ENCODE peak calls at places on chromosomes 3 and 15, in four cellular contexts. One of them, this sample, is unnamed.

GRCh38 chr3:195597848-195598247 is 14.1 kb upstream of the APOD start:
- DNase-seq in cardiac muscle cell: peak; percentile 88
- DNase-seq in aorta: no peak
- DNase-seq in GM12878: no peak
- DNase-seq in this sample: no peak

GRCh38 chr3:128585189-128585588 is 65.4 kb downstream of the RPN1 start:
- DNase-seq in cardiac muscle cell: no peak
- DNase-seq in aorta: no peak
- DNase-seq in GM12878: no peak
- DNase-seq in this sample: no peak

GRCh38 chr15:49088996-49089395 is 42.8 kb upstream of the SECISBP2L start:
- DNase-seq in cardiac muscle cell: no peak
- DNase-seq in aorta: no peak
- DNase-seq in GM12878: no peak
- DNase-seq in this sample: no peak

GRCh38 chr15:50906954-50907865 is 1.3 kb upstream of the AP4E1 start:
- DNase-seq in cardiac muscle cell: no peak
- DNase-seq in aorta: no peak
- DNase-seq in GM12878: peak; percentile 86
- DNase-seq in this sample: peak; percentile 8

GRCh38 chr3:101102678-101103296 is 109.6 kb upstream of the ABI3BP start:
- DNase-seq in cardiac muscle cell: no peak
- DNase-seq in aorta: no peak
- DNase-seq in GM12878: no peak
- DNase-seq in this sample: no peak

GRCh38 chr15:29970402-29970695 is 112.4 kb upstream of the GOLGA8J start:
- DNase-seq in cardiac muscle cell: no peak
- DNase-seq in aorta: no peak
- DNase-seq in GM12878: no peak
- DNase-seq in this sample: no peak

GRCh38 chr3:194893121-194893979 is 207.7 kb downstream of the FAM43A start:
- DNase-seq in cardiac muscle cell: no peak
- DNase-seq in aorta: no peak
- DNase-seq in GM12878: peak; percentile 16
- DNase-seq in this sample: no peak

GRCh38 chr15:86382341-86382740 is 302.7 kb downstream of the AGBL1 start:
- DNase-seq in cardiac muscle cell: no peak
- DNase-seq in aorta: no peak
- DNase-seq in GM12878: no peak
- DNase-seq in this sample: no peak

GRCh38 chr3:65819896-65820295 is 218.8 kb downstream of the MAGI1 start:
- DNase-seq in cardiac muscle cell: no peak
- DNase-seq in aorta: no peak
- DNase-seq in GM12878: no peak
- DNase-seq in this sample: no peak
- H3K27ac ChIP-seq in cardiac muscle cell: no peak overlapping the region
- H3K27ac ChIP-seq in aorta: no peak overlapping the region
- H3K27ac ChIP-seq in GM12878: no peak overlapping the region
- H3K27ac ChIP-seq in this sample: no peak overlapping the region

GRCh38 chr15:85351965-85352364 is 28.4 kb upstream of the AKAP13 start:
- DNase-seq in cardiac muscle cell: no peak
- DNase-seq in aorta: no peak
- DNase-seq in GM12878: no peak
- DNase-seq in this sample: no peak
- H3K4me3 ChIP-seq in cardiac muscle cell: no peak overlapping the region
- H3K4me3 ChIP-seq in aorta: no peak overlapping the region
- H3K4me3 ChIP-seq in GM12878: no peak overlapping the region
- H3K4me3 ChIP-seq in this sample: no peak overlapping the region

DNA sequence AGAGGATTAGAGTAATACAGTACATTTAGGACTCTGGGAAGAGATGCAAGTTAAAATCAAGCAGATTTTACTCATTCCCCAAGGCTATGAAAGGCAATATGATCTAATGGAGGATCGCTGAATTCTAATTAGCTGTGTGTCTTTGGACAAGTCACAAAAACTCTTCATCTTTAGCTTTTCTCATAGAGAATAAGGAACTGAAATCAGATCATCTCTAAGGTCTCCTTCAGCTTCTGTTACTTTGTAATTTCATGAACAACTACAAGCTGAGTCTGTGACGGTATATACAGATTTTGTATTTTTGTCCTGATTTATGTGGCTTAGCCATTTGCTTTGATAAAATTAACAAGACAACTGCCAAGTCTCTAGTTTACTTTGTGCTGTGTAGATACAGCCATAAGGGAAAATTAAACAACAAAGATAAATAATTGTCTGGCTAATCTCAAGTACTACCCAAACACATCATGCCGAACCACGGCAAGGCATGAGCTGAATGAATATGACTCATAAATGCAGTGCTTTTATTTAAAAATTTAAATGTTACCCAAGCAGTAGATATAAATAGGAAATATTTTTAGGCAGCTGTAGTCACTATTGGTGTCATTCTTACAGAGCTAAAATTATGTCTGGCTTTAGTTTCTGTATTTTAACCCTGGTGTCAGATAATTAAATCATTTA is 81.5 kb downstream of the GAP43 start:
- DNase-seq in cardiac muscle cell: peak; percentile 24
- DNase-seq in aorta: no peak
- DNase-seq in GM12878: no peak
- DNase-seq in this sample: no peak
- H3K27ac ChIP-seq in cardiac muscle cell: no peak overlapping the region
- H3K27ac ChIP-seq in aorta: no peak overlapping the region
- H3K27ac ChIP-seq in GM12878: no peak overlapping the region
- H3K27ac ChIP-seq in this sample: no peak overlapping the region

GRCh38 chr15:88748651-88749050 is 54.6 kb upstream of the ACAN start:
- DNase-seq in cardiac muscle cell: no peak
- DNase-seq in aorta: no peak
- DNase-seq in GM12878: no peak
- DNase-seq in this sample: no peak
- H3K4me3 ChIP-seq in cardiac muscle cell: no peak overlapping the region
- H3K4me3 ChIP-seq in aorta: no peak overlapping the region
- H3K4me3 ChIP-seq in GM12878: no peak overlapping the region
- H3K4me3 ChIP-seq in this sample: no peak overlapping the region

DNA sequence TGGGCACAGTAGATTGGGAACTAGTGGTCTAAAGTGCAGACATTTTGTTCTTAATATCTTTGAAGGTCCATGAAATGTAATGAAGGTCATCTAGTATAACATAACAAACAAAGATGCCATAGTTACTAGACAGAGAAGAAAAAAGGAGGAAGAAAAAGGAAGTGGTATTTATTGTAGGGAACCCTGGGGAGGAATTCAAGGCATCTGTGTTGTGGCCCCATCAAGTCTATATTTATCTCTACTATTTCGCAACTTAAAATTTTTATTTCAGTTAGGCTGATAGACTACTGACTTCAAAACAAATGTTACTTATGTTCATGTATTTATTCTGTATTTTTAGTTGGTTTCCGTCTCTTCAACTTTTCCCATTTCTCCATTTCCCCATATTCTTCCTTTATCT is 48.9 kb upstream of the ZDHHC23 start:
- DNase-seq in cardiac muscle cell: peak; percentile 73
- DNase-seq in aorta: no peak
- DNase-seq in GM12878: no peak
- DNase-seq in this sample: no peak
- H3K27ac ChIP-seq in cardiac muscle cell: no peak overlapping the region
- H3K27ac ChIP-seq in aorta: no peak overlapping the region
- H3K27ac ChIP-seq in GM12878: no peak overlapping the region
- H3K27ac ChIP-seq in this sample: no peak overlapping the region

GRCh38 chr3:49602049-49602554 is 47.8 kb downstream of the BSN start:
- DNase-seq in cardiac muscle cell: no peak
- DNase-seq in aorta: no peak
- DNase-seq in GM12878: no peak
- DNase-seq in this sample: peak; percentile 13
- H3K4me3 ChIP-seq in cardiac muscle cell: no peak overlapping the region
- H3K4me3 ChIP-seq in aorta: no peak overlapping the region
- H3K4me3 ChIP-seq in GM12878: no peak overlapping the region
- H3K4me3 ChIP-seq in this sample: no peak overlapping the region

GRCh38 chr3:39334205-39334604 is 4.7 kb downstream of the CCR8 start:
- DNase-seq in cardiac muscle cell: no peak
- DNase-seq in aorta: no peak
- DNase-seq in GM12878: no peak
- DNase-seq in this sample: no peak

GRCh38 chr3:39333607-39334006 is 4.1 kb downstream of the CCR8 start:
- DNase-seq in cardiac muscle cell: no peak
- DNase-seq in aorta: no peak
- DNase-seq in GM12878: no peak
- DNase-seq in this sample: no peak

GRCh38 chr3:39330824-39331223 is 1.3 kb downstream of the CCR8 start:
- DNase-seq in cardiac muscle cell: no peak
- DNase-seq in aorta: no peak
- DNase-seq in GM12878: no peak
- DNase-seq in this sample: no peak

GRCh38 chr3:39329493-39329892 is at the start of gene CCR8:
- DNase-seq in cardiac muscle cell: no peak
- DNase-seq in aorta: no peak
- DNase-seq in GM12878: no peak
- DNase-seq in this sample: no peak

GRCh38 chr3:39332525-39332924 is 3.0 kb downstream of the CCR8 start:
- DNase-seq in cardiac muscle cell: no peak
- DNase-seq in aorta: no peak
- DNase-seq in GM12878: no peak
- DNase-seq in this sample: no peak
- H3K27ac ChIP-seq in cardiac muscle cell: no peak overlapping the region
- H3K27ac ChIP-seq in aorta: no peak overlapping the region
- H3K27ac ChIP-seq in GM12878: no peak overlapping the region
- H3K27ac ChIP-seq in this sample: no peak overlapping the region

DNA sequence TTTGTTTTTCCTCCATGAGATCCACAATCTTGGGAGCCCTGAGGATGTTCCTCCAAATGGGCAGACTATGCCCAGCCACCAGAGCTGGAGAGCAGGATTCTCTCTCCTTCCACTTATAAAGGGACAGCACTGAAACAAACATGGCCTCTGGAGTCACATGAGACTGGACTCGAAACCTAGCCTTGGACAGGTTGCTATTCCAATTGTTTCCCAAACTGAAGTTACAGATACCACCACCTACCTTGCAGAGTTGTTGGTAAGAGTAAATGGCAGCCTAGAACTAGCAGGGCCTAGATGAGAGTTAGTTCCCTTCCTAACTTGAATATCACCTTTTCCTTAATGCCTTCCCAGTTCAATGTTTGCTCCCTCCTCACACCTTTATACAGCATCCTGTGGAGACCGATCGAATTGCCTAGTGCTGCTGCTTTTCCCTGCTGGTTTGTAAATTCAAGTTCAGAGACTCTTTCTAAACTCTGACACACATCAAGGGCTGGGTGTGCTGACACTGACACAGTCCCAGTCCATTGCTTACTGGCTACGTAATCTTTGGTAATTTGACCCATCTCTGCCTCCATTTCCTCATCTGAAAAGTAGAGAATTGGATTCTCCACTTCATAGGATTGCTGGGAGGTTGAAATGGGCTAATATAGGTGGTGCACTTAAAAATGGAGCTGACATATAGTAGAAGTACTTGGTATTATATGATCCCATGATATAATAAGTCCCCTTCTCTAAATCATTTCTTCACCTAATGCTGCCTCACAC is 2.6 kb downstream of the IMP3 start:
- DNase-seq in cardiac muscle cell: no peak
- DNase-seq in aorta: no peak
- DNase-seq in GM12878: no peak
- DNase-seq in this sample: no peak
- H3K4me3 ChIP-seq in cardiac muscle cell: no peak overlapping the region
- H3K4me3 ChIP-seq in aorta: no peak overlapping the region
- H3K4me3 ChIP-seq in GM12878: peak overlapping the region; percentile 76
- H3K4me3 ChIP-seq in this sample: no peak overlapping the region

GRCh38 chr15:90024406-90024805 is 23.3 kb downstream of the ZNF710 start:
- DNase-seq in cardiac muscle cell: no peak
- DNase-seq in aorta: no peak
- DNase-seq in GM12878: no peak
- DNase-seq in this sample: no peak
- H3K27ac ChIP-seq in cardiac muscle cell: no peak overlapping the region
- H3K27ac ChIP-seq in aorta: no peak overlapping the region
- H3K27ac ChIP-seq in GM12878: no peak overlapping the region
- H3K27ac ChIP-seq in this sample: no peak overlapping the region

GRCh38 chr3:149224736-149225594 is 3.3 kb upstream of the CP start:
- DNase-seq in cardiac muscle cell: peak; percentile 84
- DNase-seq in aorta: no peak
- DNase-seq in GM12878: peak; percentile 92
- DNase-seq in this sample: peak; percentile 49
- H3K4me3 ChIP-seq in cardiac muscle cell: no peak overlapping the region
- H3K4me3 ChIP-seq in aorta: peak overlapping the region; percentile 58
- H3K4me3 ChIP-seq in GM12878: peak overlapping the region; percentile 41
- H3K4me3 ChIP-seq in this sample: peak overlapping the region; percentile 36

This sample was measured in SJSA1.